ENCODE peak calls at places on chromosomes 6 and 20, in four cellular contexts. T, I, Y and K are unnamed samples.

GRCh38 chr6:3205913-3206312 is 21.5 kb downstream of the TUBB2B start:
- DNase-seq in Y (no peak), I (peak), T (no peak), K (no peak)

GRCh38 chr20:24771651-24772061 is 177.4 kb upstream of the CST7 start:
- DNase-seq in Y (no peak), I (no peak), T (no peak), K (no peak)

GRCh38 chr20:20395856-20396600 is 28.1 kb downstream of the INSM1 start:
- DNase-seq in Y (no peak), I (no peak), T (no peak), K (no peak)

GRCh38 chr20:62774762-62775161 is 21.5 kb upstream of the MRGBP start:
- DNase-seq in Y (peak), T (no peak), I (no peak), K (no peak)

GRCh38 chr6:134379086-134379485 is 61.2 kb upstream of the SGK1 start:
- DNase-seq in T (no peak), Y (peak), I (no peak), K (peak)

GRCh38 chr6:24836116-24836515 is 37.4 kb upstream of the ARMH2 start:
- DNase-seq in Y (no peak), T (no peak), I (peak), K (peak)

GRCh38 chr6:16723833-16724232 is 37.4 kb downstream of the ATXN1 start:
- DNase-seq in I (peak), T (no peak), Y (no peak), K (no peak)

GRCh38 chr6:27650620-27651370 is 177.9 kb upstream of the ZNF184 start:
- DNase-seq in I (peak), T (no peak), Y (no peak), K (no peak)

GRCh38 chr20:58374906-58375760 is 13.9 kb upstream of the VAPB start:
- DNase-seq in Y (no peak), T (no peak), I (peak), K (no peak)

GRCh38 chr6:79070206-79070825 is 7.7 kb downstream of the PHIP start:
- DNase-seq in T (no peak), Y (no peak), I (peak), K (no peak)

GRCh38 chr6:75422024-75422639 is 71.5 kb downstream of the FILIP1 start:
- DNase-seq in Y (no peak), T (no peak), I (no peak), K (no peak)

GRCh38 chr20:32834972-32835371 is 15.2 kb downstream of the MAPRE1 start:
- DNase-seq in Y (no peak), T (no peak), I (no peak), K (no peak)

GRCh38 chr6:56062856-56063255 is 184.5 kb downstream of the COL21A1 start:
- DNase-seq in T (no peak), I (no peak), Y (no peak), K (no peak)

GRCh38 chr6:91137286-91137685 is 550.4 kb upstream of the MAP3K7 start:
- DNase-seq in T (no peak), I (no peak), Y (no peak), K (no peak)

GRCh38 chr6:150579611-150580010 is 20.1 kb upstream of the PLEKHG1 start:
- DNase-seq in I (no peak), Y (no peak), T (no peak), K (no peak)

GRCh38 chr6:79076160-79076559 is 1.9 kb downstream of the PHIP start:
- DNase-seq in I (peak), Y (no peak), T (no peak), K (no peak)

GRCh38 chr6:82240191-82240590 is 7.4 kb downstream of the IBTK start:
- DNase-seq in I (no peak), Y (no peak), T (no peak), K (no peak)

GRCh38 chr6:87198496-87198895 is 43.1 kb downstream of the ZNF292 start:
- DNase-seq in Y (no peak), T (no peak), I (peak), K (no peak)

GRCh38 chr20:41118632-41119031 is 18.7 kb upstream of the PLCG1 start:
- DNase-seq in Y (no peak), T (no peak), I (no peak), K (no peak)

GRCh38 chr6:79048611-79049010 is 29.4 kb downstream of the PHIP start:
- DNase-seq in T (no peak), Y (no peak), I (peak), K (no peak)

GRCh38 chr6:112501705-112502104 is 154.6 kb downstream of the RFPL4B start:
- DNase-seq in I (peak), Y (no peak), T (no peak), K (no peak)

GRCh38 chr6:107730106-107730505 is 94.0 kb downstream of the SCML4 start:
- DNase-seq in Y (no peak), T (no peak), I (no peak), K (no peak)

GRCh38 chr6:38750968-38751615 is 36.0 kb downstream of the DNAH8 start:
- DNase-seq in Y (no peak), T (no peak), I (no peak), K (no peak)

GRCh38 chr6:43095939-43096338 is 19.8 kb downstream of the PTK7 start:
- DNase-seq in T (no peak), I (no peak), Y (no peak), K (no peak)

GRCh38 chr6:5390177-5390576 is 128.9 kb downstream of the FARS2 start:
- DNase-seq in I (no peak), Y (no peak), T (no peak), K (no peak)

GRCh38 chr20:45174434-45175364 is at the start of gene PI3:
- DNase-seq in I (no peak), T (no peak), Y (peak), K (no peak)

GRCh38 chr6:41970436-41970846 is 28.8 kb upstream of the CCND3 start:
- DNase-seq in Y (no peak), I (no peak), T (peak), K (no peak)

GRCh38 chr20:46937140-46937523 is 42.5 kb downstream of the EYA2 start:
- DNase-seq in Y (no peak), T (no peak), I (no peak), K (no peak)

GRCh38 chr6:3946779-3947178 is 97.6 kb downstream of the FAM50B start:
- DNase-seq in I (no peak), T (no peak), Y (no peak), K (no peak)

GRCh38 chr20:44765091-44765490 is 19.4 kb downstream of the KCNK15 start:
- DNase-seq in T (no peak), Y (no peak), I (no peak), K (no peak)

GRCh38 chr20:36666181-36666740 is 20.3 kb upstream of the SLA2 start:
- DNase-seq in Y (no peak), I (peak), T (no peak), K (no peak)

GRCh38 chr20:4563534-4563933 is 158.2 kb upstream of the PRND start:
- DNase-seq in Y (no peak), T (no peak), I (peak), K (peak)

GRCh38 chr6:72250664-72251063 is 364.3 kb downstream of the RIMS1 start:
- DNase-seq in I (no peak), T (no peak), Y (no peak), K (no peak)

GRCh38 chr6:53579338-53579737 is 34.4 kb upstream of the GCLC start:
- DNase-seq in Y (no peak), T (no peak), I (no peak), K (no peak)

GRCh38 chr6:43716099-43716498 is 28.5 kb upstream of the MRPS18A start:
- DNase-seq in I (peak), Y (no peak), T (peak), K (no peak)

GRCh38 chr20:62755817-62756724 is 40.2 kb upstream of the MRGBP start:
- DNase-seq in T (peak), I (no peak), Y (peak), K (peak)

GRCh38 chr20:10463622-10464021 is 28.5 kb downstream of the SLX4IP start:
- DNase-seq in Y (no peak), T (no peak), I (no peak), K (no peak)

GRCh38 chr20:17971571-17972013 is 2.8 kb downstream of the MGME1 start:
- DNase-seq in T (no peak), Y (no peak), I (peak), K (no peak)

GRCh38 chr6:26394289-26394688 is 7.8 kb upstream of the BTN3A1 start:
- DNase-seq in Y (no peak), I (peak), T (no peak), K (no peak)

DNA sequence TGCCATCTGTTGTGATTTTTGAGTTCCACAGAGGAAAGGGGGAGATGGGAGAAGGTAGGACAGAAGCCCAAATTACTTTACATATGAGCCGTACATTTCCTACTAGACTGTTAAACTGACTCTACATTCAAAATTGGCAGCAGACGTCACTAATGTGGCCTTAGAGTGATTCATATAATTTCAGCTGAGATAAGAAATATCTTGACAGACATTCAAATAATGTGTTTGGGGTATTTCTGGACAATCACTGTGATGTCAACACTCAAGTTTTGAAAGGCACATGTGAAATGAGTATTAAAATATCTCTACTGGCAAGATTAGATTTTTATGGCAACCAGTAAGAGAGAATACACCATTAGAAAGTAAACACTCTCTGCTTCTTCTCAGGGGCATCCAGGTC is 104.0 kb downstream of the MTFR2 start:
- DNase-seq in Y (no peak), I (no peak), T (no peak), K (no peak)
- TF ChIP-seq CTCF in Y (no peak), I (no peak), T (no peak), K (no peak)

GRCh38 chr6:10307476-10307875 is 107.4 kb downstream of the TFAP2A start:
- DNase-seq in Y (no peak), I (no peak), T (no peak), K (no peak)

GRCh38 chr6:10310826-10311225 is 104.0 kb downstream of the TFAP2A start:
- DNase-seq in I (no peak), Y (no peak), T (no peak), K (peak)

GRCh38 chr6:10307028-10307427 is 107.8 kb downstream of the TFAP2A start:
- DNase-seq in T (no peak), I (no peak), Y (no peak), K (no peak)

GRCh38 chr6:10312445-10312844 is 102.4 kb downstream of the TFAP2A start:
- DNase-seq in T (no peak), I (no peak), Y (no peak), K (no peak)

DNA sequence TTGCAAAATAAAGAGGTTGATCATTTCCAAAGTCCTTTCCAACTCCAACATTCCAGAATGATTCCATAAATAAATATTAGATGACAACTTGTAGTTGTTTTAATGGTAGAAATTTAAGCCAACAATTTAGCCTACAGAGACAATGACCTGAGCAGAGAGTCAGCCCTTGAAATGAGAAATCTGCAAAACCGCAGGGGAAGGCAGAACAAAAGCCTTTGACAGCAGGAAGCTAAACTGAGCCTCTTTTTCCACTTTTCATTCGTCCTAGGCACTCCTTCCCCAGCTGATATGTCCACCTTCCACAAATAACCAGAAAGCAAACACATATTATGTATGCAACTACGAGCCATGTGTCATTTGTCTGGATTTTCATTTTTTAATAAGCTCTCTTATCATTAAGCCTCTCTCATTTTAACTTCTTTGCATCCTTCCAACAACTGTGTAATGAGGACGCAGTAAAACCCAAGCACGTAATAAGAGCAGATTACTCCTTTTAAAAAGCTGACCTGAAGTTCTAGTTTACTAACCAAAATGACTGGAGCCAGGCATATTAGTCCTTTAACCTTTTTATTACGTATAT is 105.0 kb downstream of the TFAP2A start:
- DNase-seq in T (no peak), I (no peak), Y (no peak), K (no peak)
- H3K4me3 ChIP-seq in T (no peak), I (no peak), Y (no peak), K (no peak)

DNA sequence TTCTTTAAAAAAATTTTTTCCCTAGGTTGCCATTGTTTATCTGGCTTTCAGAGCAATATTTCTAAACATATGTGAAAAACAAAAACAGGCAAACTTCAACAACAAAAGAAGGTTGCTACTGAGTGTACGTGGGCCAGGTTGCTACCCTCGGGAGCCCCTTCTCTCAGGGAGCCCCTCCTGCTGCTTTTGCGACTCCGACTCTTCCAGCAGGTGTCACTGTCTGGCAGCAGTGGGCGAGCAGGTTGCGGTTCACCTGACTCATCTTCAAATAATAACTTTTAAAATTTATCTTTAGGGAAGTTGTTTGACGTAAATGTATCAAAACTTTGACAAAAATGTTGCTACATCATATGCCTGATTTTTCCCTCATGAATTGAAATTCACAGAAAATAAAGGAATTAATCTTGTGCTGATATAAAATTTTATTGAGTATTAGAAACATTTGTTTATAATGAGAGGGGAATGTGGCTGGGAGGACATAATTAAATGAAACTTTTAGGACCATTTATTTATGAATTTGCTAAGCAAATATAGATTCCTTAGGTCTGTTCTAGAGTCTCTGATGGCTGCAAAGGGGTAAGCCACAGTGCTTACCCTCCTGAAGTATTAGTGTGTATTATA is 138.8 kb downstream of the HIVEP1 start:
- DNase-seq in I (no peak), Y (no peak), T (no peak), K (no peak)
- TF ChIP-seq CTCF in I (peak), Y (peak), T (peak), K (peak)

GRCh38 chr6:48826318-48826595 is 636.8 kb downstream of the MMUT start:
- DNase-seq in T (no peak), Y (no peak), I (peak), K (no peak)
- H3K4me3 ChIP-seq in T (no peak), Y (no peak), I (no peak), K (no peak)

GRCh38 chr6:36700812-36701211 is 3.2 kb downstream of the RAB44 start:
- DNase-seq in I (no peak), T (no peak), Y (no peak), K (no peak)

GRCh38 chr6:36702656-36703055 is 5.0 kb downstream of the RAB44 start:
- DNase-seq in I (no peak), Y (no peak), T (no peak), K (no peak)

GRCh38 chr6:36703081-36703606 is 5.5 kb downstream of the RAB44 start:
- DNase-seq in I (no peak), T (no peak), Y (no peak), K (no peak)

GRCh38 chr6:36700071-36700811 is 2.6 kb downstream of the RAB44 start:
- DNase-seq in T (no peak), Y (no peak), I (no peak), K (no peak)

DNA sequence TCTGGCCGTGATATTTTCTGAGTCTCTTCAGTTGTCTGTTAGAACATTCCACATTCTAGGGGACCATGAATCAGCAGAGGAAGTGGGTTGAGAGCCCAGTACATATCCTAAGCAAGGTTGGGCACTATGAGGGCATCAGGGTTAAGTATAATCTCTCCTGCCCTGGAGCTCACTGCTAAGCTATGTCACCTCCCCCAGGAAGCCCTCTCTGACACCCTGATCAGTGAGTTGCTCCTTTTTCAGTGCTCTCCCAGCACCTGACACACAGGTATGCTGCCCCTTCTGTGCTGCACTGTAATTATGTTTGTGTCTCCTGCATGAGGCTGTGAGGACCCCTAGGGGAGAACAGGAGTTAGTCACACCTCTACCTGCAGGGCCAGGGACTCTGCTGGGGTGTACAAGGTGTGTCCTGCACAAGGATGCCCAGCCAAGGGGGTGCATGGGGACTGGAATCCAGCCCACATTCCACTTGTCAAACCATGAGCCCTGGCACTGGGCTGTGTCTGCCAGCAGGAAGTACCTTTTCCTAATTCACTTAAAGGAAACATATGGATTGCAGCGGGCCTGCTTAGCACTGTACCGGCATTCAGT is 3.9 kb downstream of the RAB44 start:
- DNase-seq in I (no peak), T (no peak), Y (peak), K (no peak)
- TF ChIP-seq CTCF in I (no peak), T (no peak), Y (no peak), K (peak)